ENCODE peak calls at places on chromosomes 13 and 19, in eight cellular contexts. A, Z, F, P, K, H, G and C are unnamed samples.
A peak's percentile ranks its signal among the peaks of the same experiment; 100 is the strongest.

GRCh38 chr19:18943465-18943864 is 2.4 kb upstream of the HOMER3 start:
- DNase-seq in A (no peak), Z (no peak), F (no peak), P (no peak), K (no peak), H (no peak), G (no peak), C (no peak)

GRCh38 chr19:8221161-8221560 is 12.0 kb downstream of the CERS4 start:
- DNase-seq in A (no peak), Z (no peak), F (no peak), P (peak; percentile 60), K (no peak), H (no peak), G (no peak), C (no peak)

GRCh38 chr13:113445791-113446487 is 7.3 kb downstream of the ADPRHL1 start:
- DNase-seq in A (peak; percentile 42), Z (no peak), F (no peak), P (no peak), K (no peak), H (no peak), G (no peak), C (peak; percentile 46)

GRCh38 chr13:58573742-58574141 is 942.2 kb downstream of the PCDH17 start:
- DNase-seq in A (no peak), Z (no peak), F (no peak), P (no peak), K (no peak), H (no peak), G (no peak), C (no peak)

GRCh38 chr19:18460313-18460712 is 22.4 kb upstream of the ISYNA1 start:
- DNase-seq in A (peak; percentile 89), Z (no peak), F (peak; percentile 60), P (peak; percentile 63), K (no peak), H (peak; percentile 95), G (peak; percentile 46), C (no peak)

GRCh38 chr13:104074326-104074725 is 1008.1 kb upstream of the SLC10A2 start:
- DNase-seq in A (no peak), Z (no peak), F (no peak), P (no peak), K (no peak), H (no peak), G (no peak), C (no peak)

GRCh38 chr19:16462757-16463250 is 9.0 kb downstream of the EPS15L1 start:
- DNase-seq in A (peak; percentile 89), Z (no peak), F (no peak), P (peak; percentile 66), K (no peak), H (no peak), G (no peak), C (no peak)

GRCh38 chr13:79936368-79937136 is 404.4 kb downstream of the SPRY2 start:
- DNase-seq in A (no peak), Z (no peak), F (peak; percentile 55), P (no peak), K (no peak), H (peak; percentile 39), G (peak; percentile 44), C (no peak)

GRCh38 chr13:99998261-99998660 is 16.7 kb downstream of the ZIC2 start:
- DNase-seq in A (no peak), Z (no peak), F (no peak), P (no peak), K (no peak), H (no peak), G (no peak), C (peak; percentile 39)

GRCh38 chr13:26941345-26942174 is 181.0 kb upstream of the GPR12 start:
- DNase-seq in A (no peak), Z (no peak), F (peak; percentile 52), P (no peak), K (no peak), H (no peak), G (no peak), C (no peak)

GRCh38 chr13:112071011-112071901 is 4.3 kb downstream of the SOX1 start:
- DNase-seq in A (no peak), Z (no peak), F (no peak), P (no peak), K (no peak), H (no peak), G (no peak), C (peak; percentile 51)

GRCh38 chr13:30464496-30465351 is 1.0 kb downstream of the HMGB1 start:
- DNase-seq in A (peak; percentile 88), Z (peak; percentile 64), F (peak; percentile 90), P (peak; percentile 69), K (peak; percentile 87), H (peak; percentile 88), G (peak; percentile 84), C (peak; percentile 89)

GRCh38 chr19:5575553-5575952 is 7.8 kb upstream of the TINCR start:
- DNase-seq in A (no peak), Z (no peak), F (no peak), P (no peak), K (no peak), H (no peak), G (no peak), C (no peak)

GRCh38 chr19:5579697-5580096 is 11.9 kb upstream of the TINCR start:
- DNase-seq in A (no peak), Z (no peak), F (no peak), P (no peak), K (no peak), H (no peak), G (no peak), C (no peak)

GRCh38 chr19:5579286-5579685 is 11.5 kb upstream of the TINCR start:
- DNase-seq in A (no peak), Z (no peak), F (no peak), P (no peak), K (no peak), H (no peak), G (no peak), C (no peak)

GRCh38 chr19:5580116-5580515 is 12.4 kb upstream of the TINCR start:
- DNase-seq in A (no peak), Z (no peak), F (no peak), P (no peak), K (no peak), H (no peak), G (no peak), C (no peak)

DNA sequence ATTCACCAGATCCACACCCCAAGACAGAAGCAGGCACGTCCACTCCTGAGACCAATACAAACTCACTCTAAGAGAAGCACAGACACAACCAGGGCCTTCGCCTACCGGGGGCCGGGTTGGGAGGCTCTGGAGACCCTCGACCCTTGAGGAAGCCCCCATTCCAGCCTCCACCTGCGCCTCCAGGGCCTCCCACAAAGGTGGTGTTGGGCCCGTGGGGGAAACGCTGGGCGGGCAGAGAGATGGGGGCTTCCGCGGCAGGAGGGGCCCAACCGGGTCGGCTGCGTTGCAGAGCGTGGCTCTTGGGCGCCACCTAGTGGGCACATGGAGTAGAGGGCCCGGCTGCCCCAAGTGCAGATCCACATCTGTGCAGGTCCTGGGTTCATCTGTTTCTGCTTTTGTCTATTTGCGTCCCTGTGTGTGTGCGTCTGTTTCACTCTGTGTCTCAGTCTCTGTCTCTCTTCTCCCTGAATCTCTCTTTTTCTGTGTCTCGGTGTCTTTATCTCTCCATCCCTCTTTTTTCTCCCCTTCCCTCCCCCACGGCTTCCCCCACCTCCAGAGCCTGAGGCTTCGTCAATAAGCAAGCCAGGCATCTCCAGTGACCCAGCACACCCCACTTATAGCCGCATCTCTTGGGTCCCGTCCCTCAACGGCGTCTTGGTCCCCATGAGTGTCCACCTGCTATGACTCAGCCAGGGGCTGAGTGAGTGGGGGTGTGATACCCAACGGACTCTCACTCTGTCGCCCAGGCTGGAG is 10.5 kb upstream of the TINCR start:
- DNase-seq in A (peak; percentile 81), Z (peak; percentile 62), F (peak; percentile 85), P (peak; percentile 74), K (peak; percentile 79), H (peak; percentile 92), G (peak; percentile 50), C (peak; percentile 97)
- H3K4me3 ChIP-seq in A (no peak overlapping the region), Z (no peak overlapping the region), F (peak overlapping the region; percentile 26), P (peak overlapping the region; percentile 15), K (no peak overlapping the region), H (no peak overlapping the region), G (no peak overlapping the region), C (peak overlapping the region; percentile 8)

DNA sequence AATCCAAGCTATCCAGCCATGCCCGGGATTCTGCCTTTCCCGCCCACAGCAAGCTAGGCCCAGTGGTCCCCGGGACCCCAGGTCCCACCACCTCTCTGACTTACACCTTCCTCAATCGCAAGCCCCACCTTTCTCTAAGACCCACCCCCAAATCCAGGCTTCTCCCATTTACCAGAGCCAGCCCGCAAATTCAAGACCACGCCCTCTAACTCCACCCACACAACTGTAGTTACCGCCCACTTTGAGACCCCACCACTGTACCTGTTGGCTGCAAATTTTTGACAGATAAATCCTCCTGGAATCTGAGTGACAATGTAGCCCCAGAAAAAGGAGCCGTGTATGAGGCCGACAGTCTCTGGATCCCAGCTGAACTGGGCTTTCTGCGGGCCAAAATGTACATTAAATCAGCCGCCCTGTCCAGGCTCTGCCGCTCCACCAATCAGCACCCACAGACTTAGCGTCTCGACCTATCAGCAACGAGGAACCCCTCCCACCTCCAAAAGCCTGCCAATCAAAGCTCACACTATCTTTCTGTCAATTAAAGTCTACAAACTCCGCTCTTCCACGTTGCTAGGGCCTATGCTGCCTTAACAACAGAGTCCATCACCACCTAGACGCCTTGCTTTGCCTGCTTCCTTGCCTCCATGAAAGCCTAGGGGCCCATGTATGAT is 6.3 kb downstream of the SLC17A7 start:
- DNase-seq in A (no peak), Z (no peak), F (no peak), P (no peak), K (no peak), H (no peak), G (no peak), C (peak; percentile 76)
- H3K27me3 ChIP-seq in A (peaks cover 51% of the 10 kb centered on the region), Z (peaks cover 73% of the 10 kb centered on the region), F (peaks cover 100% of the 10 kb centered on the region), P (peaks cover 100% of the 10 kb centered on the region), K (peaks cover 69% of the 10 kb centered on the region), H (no peaks in the 10 kb centered on the region), G (peaks cover 15% of the 10 kb centered on the region), C (peaks cover 96% of the 10 kb centered on the region)

GRCh38 chr13:50006426-50007135 is 8.7 kb upstream of the KCNRG start:
- DNase-seq in A (no peak), Z (no peak), F (no peak), P (no peak), K (no peak), H (no peak), G (no peak), C (no peak)
- H3K36me3 ChIP-seq in A (peaks cover 73% of the 10 kb centered on the region), Z (peaks cover 1% of the 10 kb centered on the region), F (peaks cover 6% of the 10 kb centered on the region), P (peaks cover 70% of the 10 kb centered on the region), K (peaks cover 16% of the 10 kb centered on the region), H (peaks cover 2% of the 10 kb centered on the region), G (peaks cover 97% of the 10 kb centered on the region), C (peaks cover 4% of the 10 kb centered on the region)

GRCh38 chr13:40207110-40207478 is 459.3 kb downstream of the FOXO1 start:
- DNase-seq in A (no peak), Z (no peak), F (no peak), P (no peak), K (no peak), H (no peak), G (no peak), C (no peak)

GRCh38 chr13:40204246-40204645 is 462.2 kb downstream of the FOXO1 start:
- DNase-seq in A (no peak), Z (no peak), F (no peak), P (no peak), K (no peak), H (no peak), G (no peak), C (no peak)

GRCh38 chr13:40206241-40207109 is 460.0 kb downstream of the FOXO1 start:
- DNase-seq in A (no peak), Z (no peak), F (no peak), P (peak; percentile 46), K (no peak), H (no peak), G (no peak), C (no peak)

GRCh38 chr13:40208517-40208916 is 457.9 kb downstream of the FOXO1 start:
- DNase-seq in A (no peak), Z (no peak), F (no peak), P (no peak), K (no peak), H (no peak), G (no peak), C (no peak)

GRCh38 chr13:40205771-40206240 is 460.6 kb downstream of the FOXO1 start:
- DNase-seq in A (no peak), Z (no peak), F (no peak), P (no peak), K (no peak), H (no peak), G (no peak), C (no peak)
- H3K4me3 ChIP-seq in A (no peak overlapping the region), Z (no peak overlapping the region), F (no peak overlapping the region), P (no peak overlapping the region), K (no peak overlapping the region), H (no peak overlapping the region), G (no peak overlapping the region), C (no peak overlapping the region)